ENCODE peak calls at places on chromosomes 1 and 21, in eight cellular contexts. V is DMS 273 treated with DMSO at 0.1 percent for 48 hours; N is D341Med; C is dorsolateral prefrontal cortex; B is stimulated activated naive CD8-positive, alpha-beta T cell treated with anti-CD3 and anti-CD28 coated beads, Interleukin-15, amount 100 ng/mL, for 72 hours; Z is Caco-2; J is iris pigment epithelial cell; X is Right ventricle myocardium inferior. S is an unnamed sample.

GRCh38 chr1:172823534-172823933 is 164.6 kb downstream of the FASLG start:
- DNase-seq in J (peak), B (no peak), X (no peak), Z (no peak), C (no peak), N (no peak), V (no peak), S (no peak)

GRCh38 chr1:234231061-234231892 is 142.0 kb upstream of the COA6 start:
- DNase-seq in V (no peak), J (no peak), B (no peak), C (no peak), X (no peak), N (no peak), Z (no peak), S (no peak)

GRCh38 chr1:234613128-234613875 is 3.3 kb upstream of the IRF2BP2 start:
- DNase-seq in C (no peak), X (no peak), N (no peak), V (no peak), B (peak), J (peak), Z (no peak), S (no peak)

GRCh38 chr1:57461405-57461804 is 37.5 kb upstream of the DAB1 start:
- DNase-seq in X (no peak), N (no peak), V (no peak), J (no peak), B (no peak), Z (no peak), C (no peak), S (no peak)

GRCh38 chr1:27600500-27601175 is 3.3 kb downstream of the AHDC1 start:
- DNase-seq in C (no peak), N (peak), J (peak), V (peak), X (no peak), Z (no peak), B (no peak), S (no peak)

GRCh38 chr1:70891444-70891843 is 156.2 kb downstream of the PTGER3 start:
- DNase-seq in N (no peak), Z (no peak), V (no peak), J (no peak), X (no peak), B (no peak), C (no peak), S (no peak)

GRCh38 chr1:219782311-219782710 is 146.0 kb downstream of the SLC30A10 start:
- DNase-seq in J (no peak), C (no peak), X (peak), N (peak), Z (no peak), V (no peak), B (no peak), S (no peak)

GRCh38 chr1:150537732-150538684 is 11.2 kb upstream of the ADAMTSL4 start:
- DNase-seq in Z (peak), X (peak), N (peak), V (no peak), C (no peak), J (peak), B (no peak), S (no peak)

GRCh38 chr1:40944841-40945430 is 34.6 kb upstream of the CTPS1 start:
- DNase-seq in X (no peak), J (peak), N (no peak), C (no peak), Z (no peak), B (no peak), V (no peak), S (no peak)

GRCh38 chr21:45257673-45258341 is 29.9 kb downstream of the POFUT2 start:
- DNase-seq in J (no peak), C (no peak), V (no peak), X (no peak), Z (no peak), N (peak), B (no peak), S (no peak)

GRCh38 chr1:11617314-11617713 is 36.9 kb downstream of the FBXO2 start:
- DNase-seq in V (peak), X (no peak), J (no peak), N (no peak), C (no peak), B (no peak), Z (no peak), S (no peak)

GRCh38 chr1:77031101-77031662 is 163.9 kb downstream of the ST6GALNAC5 start:
- DNase-seq in N (no peak), C (no peak), Z (no peak), X (no peak), B (no peak), J (peak), V (no peak), S (no peak)

GRCh38 chr1:86616433-86616832 is 69.6 kb downstream of the CLCA4 start:
- DNase-seq in X (no peak), V (no peak), B (no peak), C (no peak), N (no peak), Z (no peak), J (no peak), S (no peak)

GRCh38 chr1:184759651-184760050 is 5.0 kb upstream of the EDEM3 start:
- DNase-seq in N (no peak), Z (no peak), X (no peak), V (no peak), B (no peak), C (no peak), J (no peak), S (no peak)